ENCODE peak calls at places on chromosomes 11 and 22, in five cellular contexts. B is glutamatergic neuron, E is left lung, D is heart left ventricle, Y is lung. L is an unnamed sample.

GRCh38 chr11:84865791-84866535 is 761.2 kb downstream of the DLG2 start:
- DNase-seq in B (no peak), E (no peak), D (no peak), Y (no peak), L (no peak)

GRCh38 chr11:126355926-126356897 is 726 bp downstream of the ST3GAL4 start:
- DNase-seq in B (no peak), E (peak), D (peak), Y (no peak), L (no peak)

GRCh38 chr11:126491092-126491491 is 135.6 kb downstream of the ST3GAL4 start:
- DNase-seq in B (no peak), E (no peak), D (no peak), Y (no peak), L (no peak)

GRCh38 chr22:33921576-33922181 is 1.4 kb upstream of the LARGE1 start:
- DNase-seq in B (peak), E (peak), D (peak), Y (peak), L (peak)

GRCh38 chr22:48761546-48761945 is 1066.1 kb downstream of the BRD1 start:
- DNase-seq in B (no peak), E (no peak), D (no peak), Y (peak), L (no peak)

GRCh38 chr11:34631737-34632104 is 10.8 kb downstream of the EHF start:
- DNase-seq in B (no peak), E (no peak), D (no peak), Y (no peak), L (no peak)

GRCh38 chr11:107769189-107769588 is 57.3 kb upstream of the SLN start:
- DNase-seq in B (no peak), E (no peak), D (no peak), Y (no peak), L (peak)

GRCh38 chr11:103659138-103659734 is 377.2 kb upstream of the DDI1 start:
- DNase-seq in B (no peak), E (no peak), D (no peak), Y (no peak), L (no peak)

GRCh38 chr11:96125400-96125799 is 201.5 kb upstream of the MTMR2 start:
- DNase-seq in B (no peak), E (no peak), D (no peak), Y (no peak), L (no peak)

GRCh38 chr11:118622376-118623290 is 15.2 kb downstream of the PHLDB1 start:
- DNase-seq in B (no peak), E (peak), D (peak), Y (peak), L (peak)

GRCh38 chr22:22228921-22229320 is 15.7 kb upstream of the VPREB1 start:
- DNase-seq in B (no peak), E (no peak), D (no peak), Y (no peak), L (no peak)

GRCh38 chr22:44608606-44609226 is 93.3 kb upstream of the PRR5 start:
- DNase-seq in B (no peak), E (peak), D (no peak), Y (no peak), L (no peak)

DNA sequence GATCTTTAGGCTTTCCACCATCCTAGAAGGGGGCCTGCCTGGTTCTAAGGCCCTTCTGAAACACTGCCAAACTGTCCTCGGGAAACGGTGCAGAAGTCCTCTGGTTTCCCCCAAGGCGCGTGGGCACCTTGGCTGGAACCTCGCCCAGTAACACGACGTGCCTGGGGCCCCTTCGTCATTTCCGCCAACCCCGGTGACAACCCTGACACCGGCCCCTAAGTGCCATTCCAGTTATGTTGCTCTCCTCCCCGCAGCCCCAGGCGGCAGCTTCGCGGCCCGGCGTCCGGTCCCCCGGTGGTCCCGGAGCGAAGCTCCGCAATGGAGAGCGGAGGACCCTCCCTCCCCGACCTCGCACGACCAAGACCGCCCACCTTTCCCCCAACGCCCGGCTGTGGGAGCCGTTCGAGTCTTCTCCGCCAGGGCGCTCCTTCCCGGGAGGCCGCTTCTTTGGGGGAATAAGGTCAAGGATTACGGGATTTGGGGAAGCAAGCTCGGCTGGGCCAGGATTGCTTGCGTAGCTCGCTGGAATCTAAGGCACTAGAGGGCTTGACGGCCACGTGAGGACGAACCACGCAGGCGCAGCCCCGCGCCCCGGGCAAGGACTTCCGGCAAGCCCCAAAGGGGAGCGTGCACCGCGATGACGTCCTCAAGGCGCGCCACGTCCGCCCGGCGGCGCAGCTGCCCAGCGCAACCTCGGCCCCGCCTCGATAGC is 648 bp downstream of the RNH1 start:
- DNase-seq in B (peak), E (peak), D (peak), Y (peak), L (peak)
- TF ChIP-seq CTCF in B (no peak), E (peak), D (no peak), Y (no peak), L (no peak)

DNA sequence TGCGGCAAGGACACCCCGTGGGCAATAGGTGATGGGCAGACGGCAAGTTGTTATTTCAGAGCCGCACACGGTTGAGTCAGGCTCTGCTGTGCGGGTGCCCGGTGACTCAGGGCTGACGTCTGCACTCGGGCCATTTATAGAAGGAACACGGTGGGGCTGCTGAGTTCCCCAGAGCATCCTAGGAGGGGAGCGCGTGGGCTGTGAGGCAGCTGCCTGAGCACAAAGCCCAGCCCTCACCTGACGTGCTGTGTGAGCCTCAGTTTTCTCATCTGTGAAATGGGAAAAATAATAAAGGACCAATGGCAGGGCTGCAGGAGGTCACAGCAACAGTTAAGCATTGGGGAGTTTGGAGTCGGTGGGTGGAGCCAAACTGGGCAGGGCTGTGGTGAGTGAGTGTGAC is 11.3 kb upstream of the RHOD start:
- DNase-seq in B (no peak), E (no peak), D (no peak), Y (no peak), L (peak)
- TF ChIP-seq CTCF in B (no peak), E (no peak), D (no peak), Y (no peak), L (no peak)

DNA sequence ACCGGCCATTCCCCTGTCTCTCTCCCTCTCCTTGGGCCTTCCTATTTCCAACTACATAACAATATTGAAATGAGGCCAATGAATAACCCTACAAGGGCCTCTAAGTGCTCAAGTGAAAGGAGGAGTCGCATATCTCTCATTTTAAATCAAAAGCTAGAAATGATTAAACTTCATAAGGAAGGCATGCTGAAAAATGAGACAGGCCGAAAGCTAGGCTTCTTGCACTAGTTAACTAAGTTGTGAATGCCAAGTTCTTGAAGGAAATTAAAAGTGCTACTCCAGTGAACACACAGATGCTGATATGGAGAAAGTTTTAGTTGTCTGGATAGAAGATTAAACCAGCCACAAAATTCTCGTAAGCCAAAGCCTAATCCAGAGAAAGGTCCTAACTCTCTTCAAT is 109.2 kb downstream of the TSPAN18 start:
- DNase-seq in B (no peak), E (no peak), D (no peak), Y (no peak), L (no peak)
- TF ChIP-seq CTCF in B (no peak), E (no peak), D (no peak), Y (no peak), L (no peak)

GRCh38 chr11:132405728-132406127 is 1035.3 kb downstream of the NTM start:
- DNase-seq in B (no peak), E (no peak), D (no peak), Y (no peak), L (no peak)
- TF ChIP-seq CTCF in B (no peak), E (no peak), D (no peak), Y (no peak), L (no peak)

GRCh38 chr22:43207849-43208702 is 21.1 kb upstream of the TTLL12 start:
- DNase-seq in B (no peak), E (peak), D (no peak), Y (no peak), L (no peak)
- TF ChIP-seq CTCF in B (no peak), E (no peak), D (no peak), Y (no peak), L (no peak)

DNA sequence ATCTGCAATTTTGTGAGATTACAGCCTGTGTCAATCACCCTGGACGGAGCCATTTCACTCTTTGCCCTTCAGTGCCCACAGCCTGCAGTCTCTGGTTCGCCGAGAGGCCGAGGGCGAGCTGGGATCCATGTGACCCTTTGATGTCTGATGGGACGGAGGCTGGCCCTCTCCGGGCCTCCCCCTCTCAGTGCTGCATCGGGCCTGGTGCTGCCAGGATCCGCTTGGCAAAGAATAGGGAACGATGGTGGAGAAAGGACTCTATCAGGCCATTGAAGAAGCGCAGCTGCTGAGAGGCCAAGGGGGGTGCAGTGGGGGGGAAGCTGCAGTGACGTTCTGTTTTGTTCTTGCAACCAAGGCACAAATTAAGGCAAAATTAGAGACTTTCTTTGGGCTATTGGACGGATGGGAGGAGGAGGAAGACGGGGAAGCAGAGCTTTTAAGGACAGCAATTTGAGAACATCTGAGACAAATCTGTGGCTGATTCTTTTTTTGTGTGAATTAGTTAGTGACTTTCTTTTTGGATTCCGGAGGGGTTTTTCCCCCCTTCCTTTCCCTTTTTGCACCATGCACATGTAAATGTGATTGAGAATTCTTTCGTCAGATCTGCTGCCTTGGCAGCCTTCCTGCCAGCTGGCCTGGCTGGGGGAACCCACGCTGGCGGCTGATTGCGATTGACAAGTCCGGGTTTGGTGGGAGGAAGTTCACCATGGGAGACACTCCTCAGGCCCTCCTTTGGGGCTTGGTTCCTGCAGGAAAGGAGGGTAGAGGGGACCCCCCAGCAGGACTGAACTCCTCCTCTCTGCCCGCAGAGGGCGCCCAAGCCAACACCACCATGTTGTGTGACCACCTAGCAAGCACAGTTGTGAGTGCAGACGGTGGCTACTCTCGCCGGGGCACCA is 214.5 kb downstream of the NTM start:
- DNase-seq in B (peak), E (no peak), D (no peak), Y (no peak), L (no peak)
- TF ChIP-seq CTCF in B (peak), E (no peak), D (peak), Y (no peak), L (no peak)

GRCh38 chr22:49786976-49787843 is 40.5 kb downstream of the BRD1 start:
- DNase-seq in B (no peak), E (peak), D (no peak), Y (no peak), L (no peak)
- TF ChIP-seq CTCF in B (no peak), E (no peak), D (no peak), Y (no peak), L (no peak)

DNA sequence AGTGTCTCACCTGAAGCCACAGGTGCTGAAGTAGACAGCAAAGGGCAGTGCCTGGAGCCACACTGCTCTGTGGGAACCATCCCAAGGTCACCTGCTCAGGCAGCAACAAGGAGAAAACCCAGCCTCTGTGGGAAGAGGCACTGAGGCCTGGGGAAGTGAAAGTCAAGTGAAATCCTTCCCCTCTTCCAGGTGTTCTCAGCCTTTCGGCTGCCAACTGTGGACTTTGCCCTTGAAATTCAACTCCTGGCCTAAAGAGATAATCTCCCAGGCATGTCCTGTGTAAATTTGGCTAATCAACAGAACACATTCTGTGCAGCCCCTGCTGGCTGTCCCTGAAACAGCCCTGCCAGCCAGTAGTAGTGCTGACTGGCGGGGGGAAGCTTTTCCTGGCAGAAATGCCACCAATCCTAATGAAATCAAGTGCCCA is 112.1 kb downstream of the RPL27A start:
- DNase-seq in B (no peak), E (no peak), D (no peak), Y (no peak), L (no peak)
- TF ChIP-seq CTCF in B (peak), E (no peak), D (peak), Y (no peak), L (peak)

GRCh38 chr22:42400811-42401547 is 31.2 kb downstream of the NFAM1 start:
- DNase-seq in B (no peak), E (no peak), D (no peak), Y (no peak), L (no peak)

GRCh38 chr22:42401562-42402334 is 30.5 kb downstream of the NFAM1 start:
- DNase-seq in B (no peak), E (no peak), D (no peak), Y (no peak), L (no peak)

GRCh38 chr22:42397332-42398246 is 34.6 kb downstream of the NFAM1 start:
- DNase-seq in B (peak), E (no peak), D (peak), Y (peak), L (no peak)

GRCh38 chr22:42396621-42397331 is 35.4 kb downstream of the NFAM1 start:
- DNase-seq in B (no peak), E (no peak), D (peak), Y (no peak), L (no peak)

GRCh38 chr22:42399315-42400271 is 32.6 kb downstream of the NFAM1 start:
- DNase-seq in B (peak), E (no peak), D (no peak), Y (peak), L (no peak)
- TF ChIP-seq CTCF in B (no peak), E (no peak), D (no peak), Y (no peak), L (no peak)